ENCODE peak calls at places on chromosomes 2 and 18, in eight cellular contexts. One of them, this sample, is unnamed.

GRCh38 chr2:202858601-202859000 is 13.0 kb downstream of the ICA1L start:
- DNase-seq in memory B cell: no peak
- DNase-seq in caudate nucleus: no peak
- DNase-seq in esophagus squamous epithelium: no peak
- DNase-seq in colonic mucosa: no peak
- DNase-seq in NCI-H524 treated with DMSO at 0.1 percent for 48 hours: no peak
- DNase-seq in RKO: no peak
- DNase-seq in activated effector memory CD4-positive, alpha-beta T cell treated with anti-CD3 and anti-CD28 coated beads, Interleukin-2, amount 50 U/mL, for 16 hours: no peak
- DNase-seq in this sample: no peak

GRCh38 chr2:190996338-190996946 is 17.5 kb downstream of the STAT1 start:
- DNase-seq in activated effector memory CD4-positive, alpha-beta T cell treated with anti-CD3 and anti-CD28 coated beads, Interleukin-2, amount 50 U/mL, for 16 hours: peak
- DNase-seq in colonic mucosa: no peak
- DNase-seq in esophagus squamous epithelium: no peak
- DNase-seq in memory B cell: no peak
- DNase-seq in caudate nucleus: no peak
- DNase-seq in NCI-H524 treated with DMSO at 0.1 percent for 48 hours: no peak
- DNase-seq in RKO: peak
- DNase-seq in this sample: no peak

GRCh38 chr2:71963295-71963694 is 184.4 kb downstream of the CYP26B1 start:
- DNase-seq in NCI-H524 treated with DMSO at 0.1 percent for 48 hours: no peak
- DNase-seq in esophagus squamous epithelium: no peak
- DNase-seq in activated effector memory CD4-positive, alpha-beta T cell treated with anti-CD3 and anti-CD28 coated beads, Interleukin-2, amount 50 U/mL, for 16 hours: no peak
- DNase-seq in caudate nucleus: no peak
- DNase-seq in memory B cell: no peak
- DNase-seq in colonic mucosa: no peak
- DNase-seq in RKO: no peak
- DNase-seq in this sample: no peak

GRCh38 chr2:113124984-113125855 is 2.2 kb upstream of the IL1RN start:
- DNase-seq in RKO: no peak
- DNase-seq in NCI-H524 treated with DMSO at 0.1 percent for 48 hours: no peak
- DNase-seq in colonic mucosa: no peak
- DNase-seq in activated effector memory CD4-positive, alpha-beta T cell treated with anti-CD3 and anti-CD28 coated beads, Interleukin-2, amount 50 U/mL, for 16 hours: no peak
- DNase-seq in esophagus squamous epithelium: no peak
- DNase-seq in memory B cell: no peak
- DNase-seq in caudate nucleus: no peak
- DNase-seq in this sample: no peak

GRCh38 chr2:188678921-188679320 is 295.3 kb upstream of the COL3A1 start:
- DNase-seq in RKO: peak
- DNase-seq in colonic mucosa: no peak
- DNase-seq in caudate nucleus: no peak
- DNase-seq in esophagus squamous epithelium: no peak
- DNase-seq in NCI-H524 treated with DMSO at 0.1 percent for 48 hours: no peak
- DNase-seq in memory B cell: no peak
- DNase-seq in activated effector memory CD4-positive, alpha-beta T cell treated with anti-CD3 and anti-CD28 coated beads, Interleukin-2, amount 50 U/mL, for 16 hours: no peak
- DNase-seq in this sample: no peak

GRCh38 chr18:75544051-75544481 is 116.6 kb upstream of the SMIM21 start:
- DNase-seq in NCI-H524 treated with DMSO at 0.1 percent for 48 hours: no peak
- DNase-seq in memory B cell: no peak
- DNase-seq in RKO: no peak
- DNase-seq in esophagus squamous epithelium: no peak
- DNase-seq in activated effector memory CD4-positive, alpha-beta T cell treated with anti-CD3 and anti-CD28 coated beads, Interleukin-2, amount 50 U/mL, for 16 hours: no peak
- DNase-seq in caudate nucleus: no peak
- DNase-seq in colonic mucosa: no peak
- DNase-seq in this sample: no peak

GRCh38 chr2:132391381-132391780 is 25.2 kb upstream of the GPR39 start:
- DNase-seq in caudate nucleus: no peak
- DNase-seq in RKO: no peak
- DNase-seq in activated effector memory CD4-positive, alpha-beta T cell treated with anti-CD3 and anti-CD28 coated beads, Interleukin-2, amount 50 U/mL, for 16 hours: no peak
- DNase-seq in colonic mucosa: no peak
- DNase-seq in memory B cell: no peak
- DNase-seq in NCI-H524 treated with DMSO at 0.1 percent for 48 hours: no peak
- DNase-seq in esophagus squamous epithelium: no peak
- DNase-seq in this sample: no peak

GRCh38 chr18:76490701-76491171 is 4.3 kb downstream of the ZNF516 start:
- DNase-seq in esophagus squamous epithelium: no peak
- DNase-seq in caudate nucleus: no peak
- DNase-seq in colonic mucosa: peak
- DNase-seq in NCI-H524 treated with DMSO at 0.1 percent for 48 hours: no peak
- DNase-seq in activated effector memory CD4-positive, alpha-beta T cell treated with anti-CD3 and anti-CD28 coated beads, Interleukin-2, amount 50 U/mL, for 16 hours: peak
- DNase-seq in RKO: peak
- DNase-seq in memory B cell: no peak
- DNase-seq in this sample: no peak

GRCh38 chr18:261398-262073 is 6.3 kb downstream of the THOC1 start:
- DNase-seq in memory B cell: no peak
- DNase-seq in NCI-H524 treated with DMSO at 0.1 percent for 48 hours: no peak
- DNase-seq in RKO: no peak
- DNase-seq in esophagus squamous epithelium: no peak
- DNase-seq in caudate nucleus: no peak
- DNase-seq in activated effector memory CD4-positive, alpha-beta T cell treated with anti-CD3 and anti-CD28 coated beads, Interleukin-2, amount 50 U/mL, for 16 hours: no peak
- DNase-seq in colonic mucosa: no peak
- DNase-seq in this sample: no peak

GRCh38 chr2:8627019-8627691 is 54.7 kb upstream of the ID2 start:
- DNase-seq in memory B cell: no peak
- DNase-seq in caudate nucleus: no peak
- DNase-seq in RKO: no peak
- DNase-seq in esophagus squamous epithelium: no peak
- DNase-seq in NCI-H524 treated with DMSO at 0.1 percent for 48 hours: no peak
- DNase-seq in colonic mucosa: peak
- DNase-seq in activated effector memory CD4-positive, alpha-beta T cell treated with anti-CD3 and anti-CD28 coated beads, Interleukin-2, amount 50 U/mL, for 16 hours: peak
- DNase-seq in this sample: no peak

GRCh38 chr2:38274286-38275276 is 102.5 kb downstream of the ATL2 start:
- DNase-seq in colonic mucosa: no peak
- DNase-seq in memory B cell: peak
- DNase-seq in caudate nucleus: no peak
- DNase-seq in activated effector memory CD4-positive, alpha-beta T cell treated with anti-CD3 and anti-CD28 coated beads, Interleukin-2, amount 50 U/mL, for 16 hours: no peak
- DNase-seq in RKO: peak
- DNase-seq in NCI-H524 treated with DMSO at 0.1 percent for 48 hours: peak
- DNase-seq in esophagus squamous epithelium: no peak
- DNase-seq in this sample: no peak

GRCh38 chr2:98507461-98507860 is 62.8 kb downstream of the INPP4A start:
- DNase-seq in esophagus squamous epithelium: no peak
- DNase-seq in RKO: no peak
- DNase-seq in NCI-H524 treated with DMSO at 0.1 percent for 48 hours: no peak
- DNase-seq in colonic mucosa: no peak
- DNase-seq in memory B cell: no peak
- DNase-seq in activated effector memory CD4-positive, alpha-beta T cell treated with anti-CD3 and anti-CD28 coated beads, Interleukin-2, amount 50 U/mL, for 16 hours: no peak
- DNase-seq in caudate nucleus: no peak
- DNase-seq in this sample: no peak

GRCh38 chr2:177602611-177603164 is 210.1 kb downstream of the AGPS start:
- DNase-seq in activated effector memory CD4-positive, alpha-beta T cell treated with anti-CD3 and anti-CD28 coated beads, Interleukin-2, amount 50 U/mL, for 16 hours: no peak
- DNase-seq in RKO: no peak
- DNase-seq in colonic mucosa: peak
- DNase-seq in memory B cell: no peak
- DNase-seq in caudate nucleus: no peak
- DNase-seq in esophagus squamous epithelium: no peak
- DNase-seq in NCI-H524 treated with DMSO at 0.1 percent for 48 hours: no peak
- DNase-seq in this sample: no peak

GRCh38 chr2:119482481-119483394 is 41.5 kb downstream of the SCTR start:
- DNase-seq in colonic mucosa: no peak
- DNase-seq in esophagus squamous epithelium: no peak
- DNase-seq in caudate nucleus: no peak
- DNase-seq in activated effector memory CD4-positive, alpha-beta T cell treated with anti-CD3 and anti-CD28 coated beads, Interleukin-2, amount 50 U/mL, for 16 hours: no peak
- DNase-seq in memory B cell: no peak
- DNase-seq in NCI-H524 treated with DMSO at 0.1 percent for 48 hours: no peak
- DNase-seq in RKO: no peak
- DNase-seq in this sample: no peak

GRCh38 chr2:119354860-119355259 is 11.8 kb downstream of the C2orf76 start:
- DNase-seq in colonic mucosa: no peak
- DNase-seq in activated effector memory CD4-positive, alpha-beta T cell treated with anti-CD3 and anti-CD28 coated beads, Interleukin-2, amount 50 U/mL, for 16 hours: no peak
- DNase-seq in RKO: no peak
- DNase-seq in NCI-H524 treated with DMSO at 0.1 percent for 48 hours: no peak
- DNase-seq in esophagus squamous epithelium: no peak
- DNase-seq in caudate nucleus: no peak
- DNase-seq in memory B cell: no peak
- DNase-seq in this sample: no peak

GRCh38 chr2:109433926-109434325 is 179.8 kb downstream of the SEPTIN10 start:
- DNase-seq in RKO: no peak
- DNase-seq in activated effector memory CD4-positive, alpha-beta T cell treated with anti-CD3 and anti-CD28 coated beads, Interleukin-2, amount 50 U/mL, for 16 hours: peak
- DNase-seq in memory B cell: no peak
- DNase-seq in esophagus squamous epithelium: no peak
- DNase-seq in caudate nucleus: no peak
- DNase-seq in colonic mucosa: no peak
- DNase-seq in NCI-H524 treated with DMSO at 0.1 percent for 48 hours: no peak
- DNase-seq in this sample: no peak

GRCh38 chr2:172261292-172261691 is 158.6 kb upstream of the DLX2 start:
- DNase-seq in memory B cell: no peak
- DNase-seq in caudate nucleus: no peak
- DNase-seq in activated effector memory CD4-positive, alpha-beta T cell treated with anti-CD3 and anti-CD28 coated beads, Interleukin-2, amount 50 U/mL, for 16 hours: no peak
- DNase-seq in RKO: no peak
- DNase-seq in colonic mucosa: no peak
- DNase-seq in NCI-H524 treated with DMSO at 0.1 percent for 48 hours: no peak
- DNase-seq in esophagus squamous epithelium: no peak
- DNase-seq in this sample: no peak

GRCh38 chr2:145123606-145124005 is 603.7 kb upstream of the ZEB2 start:
- DNase-seq in memory B cell: no peak
- DNase-seq in RKO: no peak
- DNase-seq in activated effector memory CD4-positive, alpha-beta T cell treated with anti-CD3 and anti-CD28 coated beads, Interleukin-2, amount 50 U/mL, for 16 hours: no peak
- DNase-seq in esophagus squamous epithelium: no peak
- DNase-seq in NCI-H524 treated with DMSO at 0.1 percent for 48 hours: no peak
- DNase-seq in colonic mucosa: peak
- DNase-seq in caudate nucleus: no peak
- DNase-seq in this sample: no peak

GRCh38 chr2:50347355-50348044 is 684.4 kb downstream of the NRXN1 start:
- DNase-seq in caudate nucleus: no peak
- DNase-seq in colonic mucosa: no peak
- DNase-seq in esophagus squamous epithelium: no peak
- DNase-seq in activated effector memory CD4-positive, alpha-beta T cell treated with anti-CD3 and anti-CD28 coated beads, Interleukin-2, amount 50 U/mL, for 16 hours: no peak
- DNase-seq in RKO: no peak
- DNase-seq in memory B cell: no peak
- DNase-seq in NCI-H524 treated with DMSO at 0.1 percent for 48 hours: no peak
- DNase-seq in this sample: no peak

GRCh38 chr2:84958135-84959044 is 12.6 kb upstream of the KCMF1 start:
- DNase-seq in activated effector memory CD4-positive, alpha-beta T cell treated with anti-CD3 and anti-CD28 coated beads, Interleukin-2, amount 50 U/mL, for 16 hours: no peak
- DNase-seq in NCI-H524 treated with DMSO at 0.1 percent for 48 hours: no peak
- DNase-seq in memory B cell: no peak
- DNase-seq in caudate nucleus: no peak
- DNase-seq in RKO: peak
- DNase-seq in esophagus squamous epithelium: no peak
- DNase-seq in colonic mucosa: peak
- DNase-seq in this sample: no peak

GRCh38 chr2:9690716-9691498 is 60.1 kb upstream of the YWHAQ start:
- DNase-seq in esophagus squamous epithelium: no peak
- DNase-seq in activated effector memory CD4-positive, alpha-beta T cell treated with anti-CD3 and anti-CD28 coated beads, Interleukin-2, amount 50 U/mL, for 16 hours: no peak
- DNase-seq in NCI-H524 treated with DMSO at 0.1 percent for 48 hours: no peak
- DNase-seq in RKO: no peak
- DNase-seq in colonic mucosa: no peak
- DNase-seq in memory B cell: no peak
- DNase-seq in caudate nucleus: no peak
- DNase-seq in this sample: no peak

This sample was measured in CD14-positive monocyte.